ENCODE peak calls at places on chromosome 13, in six cellular contexts. Y is uterus, L is fibroblast of lung, N is H9, J is pancreas, R is psoas muscle. A is an unnamed sample. For H3K9me3, the result is how much of the 10 kb centered on the place peaks cover.

GRCh38 chr13:54029720-54030119 is 1001.1 kb downstream of the OLFM4 start:
- DNase-seq in Y (no peak), L (no peak), N (no peak), J (no peak), R (no peak), A (no peak)

GRCh38 chr13:78100481-78100880 is 181.8 kb upstream of the EDNRB start:
- DNase-seq in Y (no peak), L (no peak), N (no peak), J (no peak), R (no peak), A (no peak)

GRCh38 chr13:46577656-46578589 is 25.0 kb downstream of the LRCH1 start:
- DNase-seq in Y (no peak), L (no peak), N (no peak), J (no peak), R (no peak), A (no peak)

GRCh38 chr13:114019367-114019766 is 45.5 kb upstream of the C13orf46 start:
- DNase-seq in Y (no peak), L (no peak), N (peak), J (no peak), R (no peak), A (peak)

GRCh38 chr13:45838171-45838745 is 13.3 kb downstream of the SIAH3 start:
- DNase-seq in Y (no peak), L (no peak), N (no peak), J (no peak), R (no peak), A (no peak)

GRCh38 chr13:29336356-29336755 is 259.1 kb downstream of the SLC7A1 start:
- DNase-seq in Y (no peak), L (no peak), N (no peak), J (no peak), R (no peak), A (no peak)

GRCh38 chr13:100601716-100602115 is 13.1 kb upstream of the GGACT start:
- DNase-seq in Y (no peak), L (no peak), N (no peak), J (no peak), R (no peak), A (no peak)

GRCh38 chr13:111906306-111906705 is 160.6 kb upstream of the SOX1 start:
- DNase-seq in Y (no peak), L (no peak), N (no peak), J (no peak), R (no peak), A (no peak)

GRCh38 chr13:48808689-48809088 is 155.0 kb downstream of the CYSLTR2 start:
- DNase-seq in Y (no peak), L (no peak), N (no peak), J (no peak), R (no peak), A (no peak)

GRCh38 chr13:67390462-67391093 is 160.4 kb upstream of the PCDH9 start:
- DNase-seq in Y (no peak), L (peak), N (no peak), J (no peak), R (no peak), A (no peak)

GRCh38 chr13:83980322-83980721 is 98.0 kb upstream of the SLITRK1 start:
- DNase-seq in Y (no peak), L (no peak), N (no peak), J (no peak), R (no peak), A (no peak)

GRCh38 chr13:46582190-46582589 is 29.2 kb downstream of the LRCH1 start:
- DNase-seq in Y (no peak), L (no peak), N (no peak), J (no peak), R (no peak), A (no peak)

GRCh38 chr13:48492123-48493075 is 40.5 kb downstream of the RCBTB2 start:
- DNase-seq in Y (peak), L (peak), N (no peak), J (no peak), R (peak), A (no peak)

GRCh38 chr13:76823969-76824368 is 62.2 kb downstream of the KCTD12 start:
- DNase-seq in Y (no peak), L (no peak), N (no peak), J (no peak), R (no peak), A (no peak)

GRCh38 chr13:30619731-30620130 is 2.0 kb downstream of the USPL1 start:
- DNase-seq in Y (no peak), L (peak), N (no peak), J (no peak), R (no peak), A (no peak)

GRCh38 chr13:48738261-48738755 is 84.6 kb downstream of the CYSLTR2 start:
- DNase-seq in Y (no peak), L (no peak), N (no peak), J (no peak), R (no peak), A (no peak)

GRCh38 chr13:73870036-73870741 is 264.0 kb downstream of the KLF12 start:
- DNase-seq in Y (no peak), L (peak), N (no peak), J (no peak), R (no peak), A (no peak)

GRCh38 chr13:100650321-100650720 is 24.3 kb downstream of the TMTC4 start:
- DNase-seq in Y (no peak), L (no peak), N (no peak), J (no peak), R (no peak), A (peak)

GRCh38 chr13:113612626-113613025 is 28.1 kb downstream of the TFDP1 start:
- DNase-seq in Y (no peak), L (no peak), N (no peak), J (no peak), R (no peak), A (no peak)

GRCh38 chr13:114132419-114133121 is at the start of gene RASA3:
- DNase-seq in Y (peak), L (peak), N (peak), J (peak), R (peak), A (peak)

GRCh38 chr13:18949970-18950369 is 231.7 kb downstream of the TUBA3C start:
- DNase-seq in Y (no peak), L (no peak), N (no peak), J (no peak), R (no peak), A (no peak)

GRCh38 chr13:100274942-100275506 is 186.1 kb downstream of the PCCA start:
- DNase-seq in Y (no peak), L (peak), N (no peak), J (no peak), R (no peak), A (peak)

GRCh38 chr13:30140973-30141372 is 166.4 kb downstream of the KATNAL1 start:
- DNase-seq in Y (no peak), L (no peak), N (no peak), J (no peak), R (no peak), A (no peak)

GRCh38 chr13:67018775-67019174 is 211.4 kb downstream of the PCDH9 start:
- DNase-seq in Y (no peak), L (no peak), N (no peak), J (no peak), R (no peak), A (no peak)

GRCh38 chr13:110794209-110794608 is 80.7 kb downstream of the ING1 start:
- DNase-seq in Y (no peak), L (no peak), N (no peak), J (no peak), R (no peak), A (no peak)

GRCh38 chr13:19055611-19056010 is 126.0 kb downstream of the TUBA3C start:
- DNase-seq in Y (no peak), L (no peak), N (no peak), J (no peak), R (no peak), A (no peak)

GRCh38 chr13:60267498-60268202 is 103.9 kb upstream of the DIAPH3 start:
- DNase-seq in Y (no peak), L (no peak), N (peak), J (peak), R (no peak), A (peak)

GRCh38 chr13:105721056-105721455 is 814.4 kb downstream of the EFNB2 start:
- DNase-seq in Y (no peak), L (peak), N (no peak), J (no peak), R (no peak), A (no peak)

GRCh38 chr13:43242040-43242439 is 218.7 kb downstream of the DNAJC15 start:
- DNase-seq in Y (no peak), L (peak), N (no peak), J (no peak), R (no peak), A (no peak)

GRCh38 chr13:59392328-59392727 is 771.4 kb downstream of the DIAPH3 start:
- DNase-seq in Y (no peak), L (no peak), N (no peak), J (no peak), R (no peak), A (no peak)

GRCh38 chr13:35346494-35346893 is 130.0 kb downstream of the MAB21L1 start:
- DNase-seq in Y (no peak), L (no peak), N (no peak), J (no peak), R (no peak), A (no peak)

GRCh38 chr13:103194871-103195270 is 128.7 kb upstream of the SLC10A2 start:
- DNase-seq in Y (no peak), L (no peak), N (no peak), J (no peak), R (no peak), A (no peak)

GRCh38 chr13:66618702-66619101 is 611.4 kb downstream of the PCDH9 start:
- DNase-seq in Y (no peak), L (peak), N (no peak), J (no peak), R (no peak), A (no peak)

GRCh38 chr13:98307744-98308524 is 130.9 kb upstream of the RNF113B start:
- DNase-seq in Y (no peak), L (peak), N (no peak), J (no peak), R (no peak), A (no peak)

GRCh38 chr13:86838411-86839120 is 832.6 kb upstream of the SLITRK5 start:
- DNase-seq in Y (no peak), L (no peak), N (no peak), J (no peak), R (no peak), A (no peak)
- TF ChIP-seq CTCF in Y (no peak), L (no peak), N (no peak), J (no peak), R (no peak), A (no peak)

GRCh38 chr13:40306817-40307216 is 359.6 kb downstream of the FOXO1 start:
- DNase-seq in Y (no peak), L (no peak), N (no peak), J (no peak), R (no peak), A (no peak)

GRCh38 chr13:40304391-40304790 is 362.1 kb downstream of the FOXO1 start:
- DNase-seq in Y (no peak), L (no peak), N (no peak), J (no peak), R (no peak), A (no peak)

DNA sequence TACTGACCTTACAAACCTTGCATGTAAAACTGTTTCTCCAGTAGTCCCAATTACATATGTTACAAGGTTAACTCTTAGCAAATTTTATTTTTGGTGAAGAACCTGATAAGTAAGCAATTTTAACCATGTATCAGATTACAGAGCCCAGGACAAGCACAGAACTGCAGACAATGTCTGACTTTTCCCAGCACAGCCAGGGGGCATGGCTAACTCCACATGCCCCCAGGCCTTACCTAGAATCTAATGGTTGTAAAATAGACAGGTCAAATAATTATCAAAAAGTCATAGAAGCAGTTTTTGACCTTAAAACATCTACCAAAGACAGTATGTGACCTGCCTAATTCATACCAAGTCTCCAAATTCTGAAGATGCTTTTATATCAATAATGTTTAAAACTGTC is 364.1 kb downstream of the FOXO1 start:
- DNase-seq in Y (no peak), L (no peak), N (no peak), J (no peak), R (no peak), A (no peak)
- H3K9me3 ChIP-seq in Y (under half), L (under half), N (under half), J (under half), R (under half), A (half or more)

GRCh38 chr13:25980255-25980654 is 71.6 kb downstream of the SHISA2 start:
- DNase-seq in Y (no peak), L (peak), N (peak), J (no peak), R (no peak), A (peak)
- TF ChIP-seq CTCF in Y (no peak), L (peak), N (peak), J (no peak), R (peak), A (peak)

GRCh38 chr13:109139346-109139745 is 509.9 kb downstream of the MYO16 start:
- DNase-seq in Y (no peak), L (no peak), N (no peak), J (no peak), R (no peak), A (no peak)
- H3K9me3 ChIP-seq in Y (under half), L (under half), N (under half), J (under half), R (under half), A (under half)

GRCh38 chr13:93183302-93183701 is 43.3 kb upstream of the GPC6 start:
- DNase-seq in Y (no peak), L (no peak), N (peak), J (no peak), R (no peak), A (peak)
- TF ChIP-seq CTCF in Y (no peak), L (no peak), N (peak), J (no peak), R (no peak), A (peak)

GRCh38 chr13:50015263-50015662 is at the start of gene KCNRG:
- DNase-seq in Y (no peak), L (peak), N (no peak), J (no peak), R (no peak), A (no peak)
- H3K9me3 ChIP-seq in Y (under half), L (under half), N (under half), J (under half), R (under half), A (under half)

DNA sequence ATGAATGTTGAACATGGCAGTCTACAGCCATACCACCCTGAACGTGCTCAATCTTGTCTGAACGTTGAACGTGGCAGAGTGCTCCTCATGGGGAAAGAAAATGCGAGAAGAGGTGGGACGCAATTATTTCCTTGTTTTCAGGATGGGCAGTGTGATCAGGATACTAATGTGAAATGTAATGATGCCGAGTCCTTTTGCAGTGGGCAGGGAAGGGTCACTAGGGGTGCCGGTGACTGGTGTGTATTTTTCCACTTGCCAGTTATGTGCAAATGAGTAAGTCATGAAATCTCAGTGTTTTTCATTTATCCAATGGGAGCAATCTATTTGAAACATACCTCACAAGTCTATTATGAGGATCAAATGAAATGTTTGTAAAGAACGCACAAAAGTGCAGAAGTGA is 84.8 kb downstream of the LNX2 start:
- DNase-seq in Y (no peak), L (peak), N (no peak), J (no peak), R (no peak), A (no peak)
- TF ChIP-seq CTCF in Y (no peak), L (peak), N (no peak), J (no peak), R (no peak), A (no peak)